ENCODE peak calls at places on chromosomes 2 and 18, in six cellular contexts. K is SK-N-SH, S is Panc1, O is astrocyte of the cerebellum, N is brain microvascular endothelial cell, Z is heart right ventricle. E is an unnamed sample.

GRCh38 chr2:232321156-232321816 is 57.3 kb upstream of the ALPP start:
- DNase-seq in K (no peak), N (no peak), Z (no peak), S (no peak), O (no peak), E (no peak)

GRCh38 chr2:27518782-27519113 is 22.1 kb downstream of the GCKR start:
- DNase-seq in K (no peak), Z (no peak), S (no peak), N (no peak), O (no peak), E (no peak)

GRCh38 chr2:15941483-15941853 is 1.1 kb downstream of the MYCN start:
- DNase-seq in O (no peak), K (peak), Z (no peak), S (no peak), N (no peak), E (no peak)

GRCh38 chr2:39584283-39584972 is 81.3 kb upstream of the TMEM178A start:
- DNase-seq in K (no peak), O (no peak), Z (no peak), S (no peak), N (peak), E (no peak)

GRCh38 chr2:223668302-223668998 is 66.3 kb upstream of the SCG2 start:
- DNase-seq in K (no peak), Z (no peak), S (no peak), O (no peak), N (peak), E (no peak)

GRCh38 chr18:41753826-41754225 is 201.2 kb upstream of the PIK3C3 start:
- DNase-seq in S (no peak), O (no peak), K (no peak), Z (no peak), N (no peak), E (no peak)

GRCh38 chr2:150154308-150154797 is 333.1 kb downstream of the RND3 start:
- DNase-seq in K (no peak), Z (no peak), O (no peak), N (no peak), S (no peak), E (no peak)

GRCh38 chr18:3596324-3597158 is 146.6 kb downstream of the TGIF1 start:
- DNase-seq in K (peak), O (no peak), S (no peak), Z (peak), N (peak), E (peak)

GRCh38 chr2:25979006-25979405 is 3.3 kb downstream of the KIF3C start:
- DNase-seq in S (no peak), K (no peak), O (no peak), N (no peak), Z (no peak), E (no peak)

GRCh38 chr2:26754539-26754938 is 9.5 kb upstream of the SLC35F6 start:
- DNase-seq in N (no peak), Z (no peak), O (no peak), S (no peak), K (no peak), E (no peak)

GRCh38 chr2:263774-264492 is at the start of gene SH3YL1:
- DNase-seq in K (peak), S (no peak), O (no peak), N (no peak), Z (peak), E (peak)

GRCh38 chr2:237143676-237144440 is 58.2 kb downstream of the COPS8 start:
- DNase-seq in O (no peak), Z (no peak), S (no peak), N (no peak), K (no peak), E (no peak)

GRCh38 chr18:62175521-62175920 is 11.3 kb downstream of the PIGN start:
- DNase-seq in S (no peak), N (no peak), K (no peak), Z (no peak), O (no peak), E (no peak)

GRCh38 chr18:48711651-48712486 is 173.0 kb downstream of the CTIF start:
- DNase-seq in S (peak), N (peak), K (peak), Z (peak), O (peak), E (no peak)

GRCh38 chr2:220837226-220837625 is 734.9 kb downstream of the EPHA4 start:
- DNase-seq in K (no peak), S (no peak), O (no peak), N (no peak), Z (no peak), E (no peak)

GRCh38 chr18:8623549-8624106 is 14.4 kb downstream of the RAB12 start:
- DNase-seq in N (no peak), K (no peak), S (no peak), O (no peak), Z (peak), E (no peak)

GRCh38 chr2:212548459-212548815 is 9.8 kb upstream of the ERBB4 start:
- DNase-seq in Z (no peak), O (no peak), S (no peak), K (peak), N (peak), E (no peak)

GRCh38 chr2:122255924-122256323 is 500.5 kb downstream of the TSN start:
- DNase-seq in K (no peak), Z (no peak), S (no peak), O (peak), N (no peak), E (no peak)

GRCh38 chr2:197159681-197160211 is 150.8 kb downstream of the ANKRD44 start:
- DNase-seq in K (no peak), N (peak), S (peak), Z (no peak), O (no peak), E (peak)

GRCh38 chr18:78780719-78781600 is 198.7 kb upstream of the SALL3 start:
- DNase-seq in S (no peak), O (no peak), Z (no peak), K (no peak), N (no peak), E (no peak)

GRCh38 chr2:174580951-174581350 is 16.7 kb downstream of the WIPF1 start:
- DNase-seq in O (no peak), S (no peak), N (no peak), K (no peak), Z (no peak), E (no peak)

GRCh38 chr2:40458271-40458794 is 6.4 kb upstream of the SLC8A1 start:
- DNase-seq in O (no peak), N (no peak), K (peak), S (no peak), Z (no peak), E (no peak)

GRCh38 chr18:73670536-73670935 is 477.1 kb downstream of the FBXO15 start:
- DNase-seq in N (no peak), K (no peak), S (no peak), Z (no peak), O (no peak), E (no peak)

GRCh38 chr2:200471324-200471848 is 38.5 kb downstream of the KCTD18 start:
- DNase-seq in N (no peak), K (peak), Z (no peak), O (no peak), S (no peak), E (no peak)

GRCh38 chr2:20465716-20466391 is 19.0 kb downstream of the RHOB start:
- DNase-seq in Z (no peak), N (no peak), S (no peak), K (peak), O (no peak), E (no peak)

GRCh38 chr2:6516674-6517073 is 349.0 kb downstream of the CMPK2 start:
- DNase-seq in Z (no peak), N (no peak), S (no peak), O (no peak), K (no peak), E (no peak)

GRCh38 chr2:61775956-61776570 is 77.8 kb downstream of the FAM161A start:
- DNase-seq in Z (no peak), K (no peak), S (no peak), O (no peak), N (no peak), E (no peak)

GRCh38 chr2:61151434-61151833 is 10.6 kb upstream of the C2orf74 start:
- DNase-seq in O (peak), Z (no peak), K (no peak), S (no peak), N (peak), E (no peak)

GRCh38 chr2:71281950-71282349 is 49.6 kb upstream of the ZNF638 start:
- DNase-seq in N (no peak), Z (no peak), S (no peak), O (no peak), K (no peak), E (no peak)

GRCh38 chr2:210421916-210422315 is 54.6 kb downstream of the LANCL1 start:
- DNase-seq in S (no peak), O (peak), N (peak), Z (no peak), K (no peak), E (no peak)

GRCh38 chr2:28273751-28274150 is 118.9 kb upstream of the FOSL2 start:
- DNase-seq in O (no peak), N (no peak), Z (no peak), S (no peak), K (no peak), E (no peak)

GRCh38 chr18:78244779-78245178 is 734.8 kb upstream of the SALL3 start:
- DNase-seq in K (no peak), S (no peak), N (no peak), Z (no peak), O (no peak), E (no peak)

GRCh38 chr2:56288863-56289580 is 105.2 kb downstream of the CCDC85A start:
- DNase-seq in Z (no peak), S (no peak), O (no peak), K (no peak), N (no peak), E (no peak)

GRCh38 chr2:216557413-216557812 is 58.8 kb downstream of the RPL37A start:
- DNase-seq in O (no peak), N (no peak), Z (no peak), S (no peak), K (no peak), E (no peak)

GRCh38 chr2:100900156-100900795 is 80.3 kb downstream of the NPAS2 start:
- DNase-seq in K (no peak), N (no peak), S (no peak), O (no peak), Z (no peak), E (no peak)

GRCh38 chr2:226234187-226234586 is 565.4 kb downstream of the IRS1 start:
- DNase-seq in N (no peak), Z (no peak), O (no peak), K (no peak), S (no peak), E (no peak)

GRCh38 chr2:199861116-199861774 is 10.3 kb upstream of the FTCDNL1 start:
- DNase-seq in S (peak), O (no peak), N (no peak), Z (no peak), K (peak), E (no peak)

GRCh38 chr2:164620873-164621760 is at the start of gene GRB14:
- DNase-seq in S (no peak), Z (peak), K (peak), N (peak), O (no peak), E (peak)

GRCh38 chr2:50953021-50953420 is 78.9 kb downstream of the NRXN1 start:
- DNase-seq in S (no peak), O (peak), K (no peak), N (no peak), Z (no peak), E (no peak)

GRCh38 chr18:29234751-29235150 is 1057.8 kb upstream of the CDH2 start:
- DNase-seq in K (no peak), S (no peak), Z (no peak), N (no peak), O (no peak), E (no peak)

DNA sequence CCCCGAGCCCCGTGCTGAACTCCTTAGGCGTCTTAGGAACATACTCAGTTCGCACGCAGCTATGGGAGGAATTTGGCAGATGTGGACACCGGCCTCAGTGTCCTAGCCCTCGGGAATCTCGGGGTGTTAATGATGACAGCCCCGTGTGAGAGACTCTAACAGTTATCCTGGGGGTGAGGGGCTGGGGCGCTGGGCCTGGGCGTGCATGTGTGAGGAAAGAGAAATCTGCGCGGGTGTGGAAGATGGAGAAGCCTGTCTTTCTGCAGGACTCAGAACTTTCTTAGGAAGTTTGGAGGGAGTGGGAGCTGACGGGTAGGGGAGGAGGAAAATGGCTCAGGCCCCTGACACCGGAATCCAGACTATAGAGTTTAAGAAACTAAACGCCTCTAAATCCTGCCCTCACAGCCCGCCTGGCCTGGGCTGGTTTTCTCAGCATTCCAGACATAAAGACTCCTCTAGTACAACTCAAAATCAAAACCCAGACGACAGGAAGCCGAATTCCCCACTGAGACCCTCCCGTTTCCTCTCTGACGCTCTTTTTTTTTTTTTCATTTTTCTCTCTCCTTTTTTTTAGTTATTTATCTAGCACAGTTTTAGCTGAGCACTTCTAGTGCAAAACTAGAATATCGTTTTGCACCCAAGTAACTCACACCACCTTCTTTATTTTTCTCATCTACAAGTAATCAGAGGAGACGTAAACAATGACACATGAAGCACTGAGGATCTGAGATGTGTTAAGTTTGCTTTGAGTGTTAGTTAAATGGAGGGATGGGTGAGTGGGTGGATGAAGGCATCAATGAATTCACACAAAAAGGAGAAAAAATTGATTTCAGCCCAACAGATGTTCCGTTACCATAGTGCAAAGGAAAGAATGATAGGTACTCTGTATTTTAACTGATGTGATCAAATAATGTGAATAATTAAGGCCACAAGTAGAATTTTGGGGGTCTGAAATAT is 1.2 kb upstream of the HAAO start:
- DNase-seq in O (no peak), S (no peak), N (peak), K (peak), Z (no peak), E (no peak)
- H3K4me3 ChIP-seq in O (no peak), S (no peak), N (peak), K (no peak), Z (peak), E (no peak)

GRCh38 chr2:208254871-208255556 is at the start of gene IDH1:
- DNase-seq in N (peak), S (peak), K (peak), O (peak), Z (peak), E (peak)

GRCh38 chr2:208255557-208256106 is 761 bp upstream of the IDH1 start:
- DNase-seq in Z (no peak), K (no peak), S (no peak), N (no peak), O (no peak), E (no peak)

GRCh38 chr2:208254118-208254870 is 577 bp downstream of the IDH1 start:
- DNase-seq in N (peak), K (peak), S (peak), O (no peak), Z (peak), E (peak)

GRCh38 chr2:208253518-208254117 is 1.3 kb downstream of the IDH1 start:
- DNase-seq in S (no peak), K (no peak), Z (no peak), N (no peak), O (no peak), E (no peak)

DNA sequence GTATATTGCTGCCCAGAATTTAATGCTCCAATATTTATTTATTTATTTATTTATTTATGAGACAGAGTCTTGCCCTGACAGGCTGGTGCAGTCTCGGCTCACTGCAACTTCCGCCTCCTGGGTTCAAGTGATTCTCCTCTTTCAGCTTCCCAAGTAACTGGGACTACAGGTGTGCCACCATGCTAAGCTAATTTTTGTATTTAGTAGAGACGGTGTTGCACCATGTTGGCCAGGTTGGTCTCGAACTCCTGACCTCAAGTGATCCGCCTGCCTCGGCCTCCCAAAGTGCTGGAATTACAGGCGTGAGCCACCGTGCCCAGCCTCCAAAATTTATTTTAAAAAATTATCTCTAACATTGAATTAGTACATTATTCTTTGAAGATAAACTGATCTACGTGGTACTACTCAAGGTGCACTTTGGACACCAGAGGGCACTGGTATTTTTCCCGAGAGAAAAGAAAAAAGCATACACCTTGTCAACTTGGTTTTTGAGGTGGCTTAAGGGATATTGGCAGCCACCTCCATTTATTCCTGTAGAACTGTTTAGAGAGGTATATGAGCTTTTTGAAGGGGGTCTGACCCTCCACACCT is 1.4 kb upstream of the IDH1 start:
- DNase-seq in N (no peak), S (no peak), O (no peak), Z (no peak), K (no peak), E (no peak)
- H3K4me3 ChIP-seq in N (no peak), S (no peak), O (no peak), Z (no peak), K (no peak), E (no peak)

GRCh38 chr2:127664065-127664894 is 11.1 kb downstream of the LIMS2 start:
- DNase-seq in S (no peak), O (no peak), Z (peak), K (no peak), N (no peak), E (peak)

GRCh38 chr2:127661949-127662510 is 13.3 kb downstream of the LIMS2 start:
- DNase-seq in S (no peak), Z (peak), O (no peak), N (no peak), K (no peak), E (no peak)

GRCh38 chr2:127662937-127663565 is 12.3 kb downstream of the LIMS2 start:
- DNase-seq in Z (peak), S (no peak), O (no peak), N (no peak), K (peak), E (no peak)

GRCh38 chr2:127664895-127665225 is 10.5 kb downstream of the LIMS2 start:
- DNase-seq in K (no peak), N (no peak), S (no peak), O (no peak), Z (no peak), E (no peak)

GRCh38 chr2:127663566-127664064 is 11.7 kb downstream of the LIMS2 start:
- DNase-seq in N (no peak), K (no peak), Z (no peak), O (no peak), S (no peak), E (no peak)
- H3K4me3 ChIP-seq in N (no peak), K (no peak), Z (peak), O (no peak), S (no peak), E (no peak)

GRCh38 chr18:6923220-6923619 is 193.7 kb downstream of the ARHGAP28 start:
- DNase-seq in N (no peak), K (no peak), S (no peak), O (no peak), Z (no peak), E (no peak)
- H3K4me3 ChIP-seq in N (no peak), K (no peak), S (no peak), O (no peak), Z (no peak), E (no peak)

GRCh38 chr18:14221689-14222088 is 89.5 kb upstream of the ZNF519 start:
- DNase-seq in K (peak), N (no peak), Z (no peak), O (no peak), S (no peak), E (no peak)
- H3K4me3 ChIP-seq in K (no peak), N (no peak), Z (no peak), O (no peak), S (no peak), E (no peak)

DNA sequence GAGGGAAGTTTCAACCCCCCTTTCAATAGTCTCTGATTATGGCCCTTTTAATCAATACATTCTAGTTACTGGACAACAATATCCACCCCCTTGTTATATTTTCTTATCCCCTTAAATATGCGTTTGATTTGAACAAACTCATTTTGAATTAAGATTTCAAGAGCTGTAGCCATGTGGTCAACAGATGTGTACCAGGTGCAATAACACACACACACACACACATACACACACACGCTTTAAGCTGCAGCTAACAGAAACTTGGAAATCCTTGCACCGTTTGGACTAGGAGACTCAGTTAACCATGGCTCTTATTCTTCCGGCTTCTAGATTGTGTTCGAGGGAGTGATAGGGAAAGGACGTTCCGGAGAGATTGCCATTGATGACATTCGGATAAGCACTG is 82.8 kb downstream of the NRP2 start:
- DNase-seq in S (no peak), N (no peak), O (no peak), Z (no peak), K (no peak), E (no peak)
- H3K4me3 ChIP-seq in S (no peak), N (no peak), O (no peak), Z (no peak), K (no peak), E (no peak)

DNA sequence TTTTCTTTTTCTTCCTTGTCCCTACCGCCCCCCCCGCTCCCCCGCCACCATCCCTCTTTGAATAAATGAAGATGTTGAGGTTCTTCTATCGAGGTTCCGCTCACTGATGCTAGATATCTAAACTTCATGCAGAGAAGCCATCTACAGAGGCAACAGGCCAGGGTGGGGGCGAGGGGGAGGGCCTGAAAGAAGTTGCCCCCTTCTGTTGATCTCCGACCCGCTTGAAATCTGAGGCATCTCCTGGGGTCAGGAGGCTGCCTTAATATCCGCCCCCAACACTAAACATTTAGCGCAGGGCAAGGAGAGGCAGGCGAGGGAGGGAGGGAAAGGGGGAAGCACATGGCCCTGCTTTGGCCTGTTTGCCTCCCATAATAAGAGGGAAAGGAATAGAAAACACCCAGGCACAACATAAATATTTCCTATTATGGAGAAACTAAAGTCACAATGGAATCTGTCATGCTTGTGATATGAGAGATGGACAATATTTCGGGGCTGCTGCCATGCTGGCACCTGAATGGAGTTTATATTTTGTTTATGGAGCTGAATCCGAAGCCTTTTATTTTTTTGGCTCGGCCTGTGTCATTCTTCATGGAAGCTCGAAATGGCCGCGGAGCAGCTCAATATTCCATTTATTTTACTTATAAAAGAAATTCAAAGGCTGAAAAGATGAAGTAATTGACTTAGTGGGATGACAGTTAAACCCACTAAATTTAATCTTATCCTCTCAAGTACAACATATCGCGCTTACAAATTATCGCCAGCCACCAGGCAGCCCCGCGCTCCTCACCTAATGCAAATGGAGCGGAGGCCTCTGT is 221.1 kb downstream of the INSIG2 start:
- DNase-seq in O (no peak), K (no peak), N (no peak), Z (no peak), S (no peak), E (no peak)
- H3K4me3 ChIP-seq in O (peak), K (peak), N (peak), Z (peak), S (peak), E (peak)